ENCODE peak calls at places on chromosomes 16 and 17, in eight cellular contexts. R is brain microvascular endothelial cell; E is MV-4-11; T is AG08396; H is T-helper 2 cell; V is stimulated activated naive B cell treated with anti-CD40 and anti-IgM and Interleukin-4, amounts not matched to agents 10 μg/mL and 1 μg/mL and 100 μg/mL, for 72 hours; L is hippocampal formation; U is GDM1. K is an unnamed sample.

GRCh38 chr17:63804328-63804727 is 22.9 kb upstream of the PSMC5 start:
- DNase-seq in E (no peak), R (no peak), H (no peak), T (no peak), L (no peak), U (no peak), V (no peak), K (no peak)

GRCh38 chr17:38871247-38871991 is 1.6 kb downstream of the LASP1 start:
- DNase-seq in U (peak; percentile 48), T (peak; percentile 77), E (peak; percentile 84), H (peak; percentile 45), R (peak; percentile 69), V (peak; percentile 40), L (no peak), K (no peak)

GRCh38 chr16:79093554-79093967 is 507.0 kb downstream of the MAF start:
- DNase-seq in H (peak; percentile 10), E (peak; percentile 97), T (no peak), R (no peak), V (peak; percentile 41), L (peak; percentile 30), U (peak; percentile 75), K (no peak)

GRCh38 chr16:67930678-67931211 is 917 bp downstream of the CTRL start:
- DNase-seq in H (no peak), U (no peak), T (no peak), R (no peak), V (no peak), L (no peak), E (no peak), K (no peak)

GRCh38 chr17:46874906-46875305 is 23.5 kb downstream of the WNT9B start:
- DNase-seq in H (no peak), R (no peak), L (no peak), T (no peak), U (no peak), E (peak; percentile 6), V (no peak), K (no peak)

GRCh38 chr17:49624896-49625295 is 49.2 kb downstream of the NXPH3 start:
- DNase-seq in H (no peak), L (no peak), U (no peak), R (peak; percentile 25), V (no peak), E (no peak), T (peak; percentile 9), K (no peak)

GRCh38 chr17:73901661-73902415 is 257.6 kb upstream of the SDK2 start:
- DNase-seq in L (peak; percentile 9), E (peak; percentile 53), U (no peak), R (no peak), T (no peak), H (no peak), V (no peak), K (no peak)

GRCh38 chr16:66551362-66551761 is 1.0 kb upstream of the CKLF start:
- DNase-seq in H (peak; percentile 65), R (no peak), U (peak; percentile 45), L (no peak), E (peak; percentile 70), T (peak; percentile 25), V (peak; percentile 43), K (no peak)

GRCh38 chr16:27450836-27451341 is 48.9 kb downstream of the IL21R start:
- DNase-seq in H (peak; percentile 70), T (no peak), U (no peak), V (peak; percentile 66), E (no peak), R (peak; percentile 28), L (no peak), K (no peak)

K was measured in caudate nucleus.